ENCODE peak calls at places on chromosomes 1 and 21, in ten cellular contexts. D, S, P, J, X, W, Q, U, O and G are unnamed samples.

GRCh38 chr1:202998836-202999750 is 8.1 kb upstream of the TMEM183A start:
- DNase-seq in W (no peak), U (peak; percentile 47), P (peak; percentile 72), D (no peak), X (no peak), J (peak; percentile 74), O (no peak), Q (no peak), S (no peak), G (no peak)

GRCh38 chr21:42219606-42220137 is 732 bp downstream of the ABCG1 start:
- DNase-seq in D (no peak), P (no peak), S (peak; percentile 74), J (no peak), X (peak; percentile 28), Q (no peak), U (no peak), O (no peak), W (no peak), G (peak; percentile 89)

GRCh38 chr1:230231739-230232075 is 164.7 kb downstream of the GALNT2 start:
- DNase-seq in S (peak; percentile 81), J (no peak), U (peak; percentile 78), Q (no peak), W (peak; percentile 89), P (no peak), X (peak; percentile 67), D (no peak), O (no peak), G (peak; percentile 72)

GRCh38 chr1:81876901-81877750 is 76.4 kb downstream of the ADGRL2 start:
- DNase-seq in Q (no peak), O (no peak), U (no peak), X (no peak), P (no peak), S (no peak), J (no peak), W (no peak), D (no peak), G (no peak)

GRCh38 chr1:210234254-210234747 is 1.7 kb downstream of the SERTAD4 start:
- DNase-seq in O (no peak), U (no peak), P (no peak), J (peak; percentile 19), D (no peak), S (no peak), W (peak; percentile 81), X (no peak), Q (no peak), G (no peak)

GRCh38 chr1:184485731-184486723 is 99.2 kb downstream of the C1orf21 start:
- DNase-seq in U (no peak), D (no peak), W (no peak), X (no peak), Q (no peak), O (no peak), P (no peak), J (no peak), S (no peak), G (no peak)

GRCh38 chr21:38355992-38356781 is 99.4 kb downstream of the KCNJ15 start:
- DNase-seq in D (peak; percentile 33), X (peak; percentile 76), P (peak; percentile 88), O (no peak), W (peak; percentile 96), Q (peak; percentile 27), S (peak; percentile 92), J (peak; percentile 74), U (peak; percentile 83), G (peak; percentile 90)

GRCh38 chr21:17427157-17427556 is 85.7 kb upstream of the CXADR start:
- DNase-seq in S (no peak), D (no peak), O (no peak), P (no peak), U (no peak), J (no peak), X (no peak), W (no peak), Q (no peak), G (no peak)

GRCh38 chr1:212629450-212630158 is 21.0 kb downstream of the ATF3 start:
- DNase-seq in D (no peak), W (no peak), O (no peak), Q (no peak), X (no peak), U (no peak), P (no peak), J (no peak), S (no peak), G (no peak)

GRCh38 chr1:3817138-3817740 is 20.9 kb upstream of the LRRC47 start:
- DNase-seq in O (no peak), J (no peak), D (no peak), X (no peak), W (peak; percentile 58), S (no peak), Q (no peak), P (no peak), U (no peak), G (peak; percentile 68)

GRCh38 chr1:213326666-213327317 is 275.8 kb downstream of the RPS6KC1 start:
- DNase-seq in U (peak; percentile 62), P (no peak), O (no peak), Q (peak; percentile 29), S (no peak), W (no peak), D (no peak), J (peak; percentile 86), X (peak; percentile 48), G (no peak)

GRCh38 chr1:82491301-82491986 is 690.7 kb downstream of the ADGRL2 start:
- DNase-seq in U (no peak), S (no peak), D (no peak), Q (no peak), W (no peak), J (no peak), O (no peak), X (no peak), P (no peak), G (no peak)

GRCh38 chr1:3614755-3615742 is 3.7 kb upstream of the MEGF6 start:
- DNase-seq in U (no peak), J (no peak), P (no peak), O (no peak), S (no peak), W (no peak), D (no peak), X (no peak), Q (no peak), G (no peak)

GRCh38 chr1:248404024-248404423 is 1.2 kb downstream of the OR2T1 start:
- DNase-seq in O (peak; percentile 30), W (no peak), P (no peak), U (no peak), D (no peak), Q (no peak), J (peak; percentile 17), S (no peak), X (no peak), G (no peak)

GRCh38 chr1:186967659-186968394 is 139.1 kb downstream of the PLA2G4A start:
- DNase-seq in W (no peak), S (no peak), Q (no peak), X (no peak), P (no peak), D (no peak), J (no peak), U (no peak), O (no peak), G (no peak)

GRCh38 chr1:47337350-47337749 is 3.8 kb downstream of the CMPK1 start:
- DNase-seq in W (no peak), S (no peak), J (no peak), Q (no peak), X (no peak), D (no peak), P (no peak), U (no peak), O (no peak), G (no peak)

GRCh38 chr1:206685749-206686485 is 1.2 kb downstream of the MAPKAPK2 start:
- DNase-seq in S (peak; percentile 86), O (no peak), D (no peak), Q (no peak), X (peak; percentile 61), J (peak; percentile 89), W (peak; percentile 89), U (peak; percentile 69), P (peak; percentile 73), G (peak; percentile 89)

GRCh38 chr1:186212574-186213224 is 162.4 kb downstream of the TPR start:
- DNase-seq in P (no peak), S (no peak), W (no peak), D (no peak), U (peak; percentile 28), X (no peak), J (peak; percentile 65), Q (peak; percentile 94), O (peak; percentile 4), G (no peak)

GRCh38 chr1:154198756-154199562 is 7.1 kb upstream of the TPM3 start:
- DNase-seq in O (no peak), W (no peak), J (peak; percentile 71), X (no peak), Q (no peak), U (no peak), P (no peak), D (no peak), S (no peak), G (no peak)

GRCh38 chr21:44532712-44533111 is 7.3 kb downstream of the KRTAP10-1 start:
- DNase-seq in J (no peak), U (no peak), P (no peak), O (no peak), X (no peak), Q (no peak), S (no peak), D (no peak), W (peak; percentile 43), G (no peak)

GRCh38 chr1:89546082-89546889 is 21.7 kb downstream of the LRRC8B start:
- DNase-seq in J (no peak), U (no peak), Q (no peak), W (no peak), P (no peak), S (no peak), O (no peak), X (no peak), D (no peak), G (no peak)

GRCh38 chr1:10755977-10756521 is 40.4 kb downstream of the CASZ1 start:
- DNase-seq in P (peak; percentile 70), U (peak; percentile 81), S (peak; percentile 83), Q (no peak), J (peak; percentile 75), D (no peak), O (no peak), X (peak; percentile 74), W (no peak), G (peak; percentile 92)

GRCh38 chr1:43984855-43985254 is 5.8 kb downstream of the B4GALT2 start:
- DNase-seq in P (no peak), S (peak; percentile 62), D (no peak), Q (no peak), O (no peak), W (no peak), X (no peak), J (no peak), U (no peak), G (no peak)

GRCh38 chr1:87524021-87524754 is 195.5 kb downstream of the LMO4 start:
- DNase-seq in X (peak; percentile 23), U (no peak), S (no peak), O (no peak), P (no peak), J (no peak), D (no peak), Q (peak; percentile 67), W (no peak), G (no peak)

GRCh38 chr1:228471154-228471761 is 15.9 kb upstream of the RNF187 start:
- DNase-seq in X (no peak), U (no peak), S (no peak), O (no peak), Q (no peak), D (no peak), J (no peak), P (no peak), W (no peak), G (no peak)

GRCh38 chr1:25689686-25690381 is 73.2 kb downstream of the MAN1C1 start:
- DNase-seq in D (no peak), Q (no peak), O (no peak), S (no peak), J (peak; percentile 24), W (peak; percentile 74), X (no peak), P (no peak), U (no peak), G (no peak)

GRCh38 chr1:245598524-245599310 is 443.9 kb downstream of the KIF26B start:
- DNase-seq in X (peak; percentile 50), D (no peak), J (no peak), S (peak; percentile 70), W (no peak), Q (no peak), O (no peak), P (no peak), U (peak; percentile 35), G (no peak)

GRCh38 chr1:51491166-51491981 is 27.7 kb downstream of the EPS15 start:
- DNase-seq in W (no peak), P (no peak), S (no peak), Q (no peak), D (no peak), X (no peak), U (no peak), J (no peak), O (no peak), G (no peak)